ENCODE peak calls at places on chromosomes 5 and 9, in five cellular contexts. L is HepG2, W is H1, Y is HEK293T, G is GM12878. X is an unnamed sample.

GRCh38 chr9:81183763-81184162 is 505.6 kb downstream of the TLE1 start:
- DNase-seq in L (no peak), W (no peak), G (no peak), Y (no peak), X (no peak)

GRCh38 chr9:134150557-134151214 is 13.7 kb downstream of the RNU6ATAC start:
- DNase-seq in W (no peak), L (no peak), G (no peak), Y (no peak), X (no peak)

GRCh38 chr9:19431361-19432171 is 22.8 kb downstream of the ACER2 start:
- DNase-seq in L (no peak), Y (no peak), W (no peak), G (no peak), X (no peak)

GRCh38 chr5:147911427-147911826 is 5.1 kb upstream of the C5orf46 start:
- DNase-seq in G (no peak), L (no peak), W (no peak), Y (no peak), X (no peak)

GRCh38 chr5:83538788-83539535 is 67.4 kb downstream of the VCAN start:
- DNase-seq in G (peak), L (no peak), Y (no peak), W (no peak), X (no peak)

GRCh38 chr5:10913846-10914245 is 152.8 kb upstream of the DAP start:
- DNase-seq in Y (no peak), L (peak), G (no peak), W (no peak), X (no peak)

GRCh38 chr9:121286973-121287721 is 19.2 kb downstream of the GSN start:
- DNase-seq in Y (peak), G (no peak), W (peak), L (peak), X (peak)

GRCh38 chr5:121144764-121145163 is 680.7 kb downstream of the PRR16 start:
- DNase-seq in W (no peak), Y (no peak), L (no peak), G (no peak), X (no peak)

GRCh38 chr5:110757118-110757729 is 18.4 kb downstream of the SLC25A46 start:
- DNase-seq in G (no peak), L (peak), W (no peak), Y (peak), X (peak)

GRCh38 chr9:93086445-93087224 is 9.4 kb upstream of the CARD19 start:
- DNase-seq in L (no peak), Y (no peak), W (no peak), G (no peak), X (no peak)

GRCh38 chr5:756865-757345 is 27.6 kb downstream of the ZDHHC11B start:
- DNase-seq in W (no peak), Y (no peak), G (no peak), L (peak), X (no peak)

GRCh38 chr5:65721050-65721774 is 697 bp downstream of the SGTB start:
- DNase-seq in Y (peak), W (no peak), G (no peak), L (peak), X (no peak)

GRCh38 chr5:154857091-154857533 is 1.3 kb upstream of the CNOT8 start:
- DNase-seq in W (no peak), Y (no peak), G (no peak), L (no peak), X (no peak)

GRCh38 chr5:56160723-56161445 is 72.2 kb downstream of the ANKRD55 start:
- DNase-seq in G (no peak), Y (no peak), L (peak), W (no peak), X (no peak)

GRCh38 chr5:76678056-76678455 is 37.9 kb upstream of the F2R start:
- DNase-seq in G (no peak), W (no peak), Y (no peak), L (no peak), X (no peak)

GRCh38 chr9:125233678-125234077 is 7.5 kb downstream of the HSPA5 start:
- DNase-seq in Y (no peak), W (no peak), L (no peak), G (no peak), X (no peak)

GRCh38 chr9:16515879-16516289 is 354.6 kb downstream of the BNC2 start:
- DNase-seq in L (no peak), Y (no peak), G (no peak), W (peak), X (peak)

GRCh38 chr9:81902601-81903000 is 25.6 kb upstream of the SPATA31D4 start:
- DNase-seq in Y (no peak), G (no peak), L (no peak), W (no peak), X (no peak)

GRCh38 chr9:114291064-114291474 is 31.8 kb upstream of the ORM1 start:
- DNase-seq in L (peak), Y (peak), G (no peak), W (peak), X (peak)

GRCh38 chr5:95533106-95533505 is 21.7 kb downstream of the SKIC3 start:
- DNase-seq in Y (no peak), W (no peak), L (no peak), G (no peak), X (no peak)

GRCh38 chr9:117720555-117720954 is 16.4 kb downstream of the TLR4 start:
- DNase-seq in G (no peak), Y (no peak), L (no peak), W (no peak), X (no peak)

GRCh38 chr9:125884196-125884595 is 137.0 kb downstream of the PBX3 start:
- DNase-seq in W (no peak), Y (no peak), L (no peak), G (no peak), X (no peak)

GRCh38 chr5:102554728-102555127 is 55.9 kb upstream of the SLCO6A1 start:
- DNase-seq in G (no peak), L (peak), Y (peak), W (no peak), X (no peak)

GRCh38 chr5:10338996-10339903 is 14.2 kb upstream of the MARCHF6 start:
- DNase-seq in W (no peak), L (no peak), G (no peak), Y (no peak), X (no peak)

GRCh38 chr5:176894298-176894697 is 4.8 kb downstream of the HK3 start:
- DNase-seq in L (no peak), Y (no peak), G (no peak), W (no peak), X (no peak)

GRCh38 chr5:40983781-40984180 is 74.5 kb downstream of the C7 start:
- DNase-seq in W (no peak), L (no peak), Y (no peak), G (no peak), X (no peak)

GRCh38 chr5:8134609-8135008 is 265.7 kb downstream of the MTRR start:
- DNase-seq in Y (no peak), L (no peak), G (no peak), W (no peak), X (no peak)

GRCh38 chr5:143539742-143540141 is 136.3 kb upstream of the NR3C1 start:
- DNase-seq in Y (no peak), W (no peak), G (no peak), L (no peak), X (no peak)

GRCh38 chr5:135210286-135211055 is 176.4 kb upstream of the PITX1 start:
- DNase-seq in W (no peak), L (no peak), Y (no peak), G (no peak), X (no peak)

GRCh38 chr5:7844901-7845300 is 6.0 kb downstream of the CFAP90 start:
- DNase-seq in G (no peak), L (no peak), W (no peak), Y (no peak), X (no peak)

GRCh38 chr5:160508780-160509361 is 87.2 kb downstream of the PTTG1 start:
- DNase-seq in W (peak), G (peak), Y (peak), L (peak), X (peak)
- TF ChIP-seq SUZ12 in W (no peak), G (no peak), Y (no peak), L (no peak), X (no peak)

GRCh38 chr5:35454011-35454525 is 163.6 kb upstream of the SPEF2 start:
- DNase-seq in Y (no peak), G (no peak), W (no peak), L (no peak), X (no peak)
- TF ChIP-seq SUZ12 in Y (no peak), G (no peak), W (no peak), L (no peak), X (no peak)

GRCh38 chr9:13427587-13427986 is 148.1 kb upstream of the MPDZ start:
- DNase-seq in W (no peak), L (peak), Y (no peak), G (no peak), X (peak)
- TF ChIP-seq SUZ12 in W (no peak), L (no peak), Y (no peak), G (no peak), X (no peak)

GRCh38 chr9:128937310-128938165 is 9.9 kb downstream of the DOLK start:
- DNase-seq in G (no peak), Y (no peak), W (no peak), L (no peak), X (no peak)
- TF ChIP-seq SUZ12 in G (no peak), Y (no peak), W (no peak), L (no peak), X (no peak)

GRCh38 chr5:178231736-178232123 is 872 bp downstream of the PHYKPL start:
- DNase-seq in L (no peak), Y (no peak), G (no peak), W (no peak), X (no peak)
- TF ChIP-seq SUZ12 in L (no peak), Y (no peak), G (no peak), W (no peak), X (no peak)

GRCh38 chr5:124949862-124950261 is 203.4 kb upstream of the ZNF608 start:
- DNase-seq in L (no peak), G (no peak), W (no peak), Y (no peak), X (no peak)

GRCh38 chr5:124952079-124952478 is 205.6 kb upstream of the ZNF608 start:
- DNase-seq in L (no peak), Y (no peak), G (peak), W (no peak), X (no peak)

GRCh38 chr5:124951105-124951504 is 204.7 kb upstream of the ZNF608 start:
- DNase-seq in G (no peak), W (no peak), Y (no peak), L (no peak), X (no peak)

GRCh38 chr5:124952566-124952965 is 206.1 kb upstream of the ZNF608 start:
- DNase-seq in L (no peak), Y (no peak), W (no peak), G (peak), X (no peak)

DNA sequence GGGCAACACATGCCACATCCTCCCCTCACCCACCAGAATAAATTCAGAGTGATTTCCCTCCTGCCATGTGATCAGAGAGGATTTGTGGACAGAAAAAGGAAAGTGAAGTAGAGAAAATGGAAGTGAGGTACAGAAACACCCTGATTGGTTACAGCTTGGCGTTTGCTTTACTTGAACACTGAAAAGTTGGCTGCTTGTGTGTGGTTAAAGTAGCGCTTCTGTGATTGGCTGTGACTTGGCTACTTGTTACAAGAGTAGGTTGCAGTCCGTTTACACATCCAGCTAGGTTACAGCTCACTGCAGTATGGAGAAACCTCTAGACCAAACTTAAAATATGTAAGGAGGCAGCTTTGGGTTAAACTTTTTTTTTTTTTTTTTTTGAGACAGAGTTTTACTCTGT is 205.2 kb upstream of the ZNF608 start:
- DNase-seq in Y (no peak), L (no peak), G (peak), W (no peak), X (no peak)
- TF ChIP-seq SUZ12 in Y (no peak), L (no peak), G (no peak), W (no peak), X (no peak)

GRCh38 chr9:113216406-113216805 is 4.7 kb downstream of the FKBP15 start:
- DNase-seq in L (no peak), W (no peak), G (no peak), Y (no peak), X (no peak)
- TF ChIP-seq SUZ12 in L (no peak), W (no peak), G (no peak), Y (no peak), X (no peak)

DNA sequence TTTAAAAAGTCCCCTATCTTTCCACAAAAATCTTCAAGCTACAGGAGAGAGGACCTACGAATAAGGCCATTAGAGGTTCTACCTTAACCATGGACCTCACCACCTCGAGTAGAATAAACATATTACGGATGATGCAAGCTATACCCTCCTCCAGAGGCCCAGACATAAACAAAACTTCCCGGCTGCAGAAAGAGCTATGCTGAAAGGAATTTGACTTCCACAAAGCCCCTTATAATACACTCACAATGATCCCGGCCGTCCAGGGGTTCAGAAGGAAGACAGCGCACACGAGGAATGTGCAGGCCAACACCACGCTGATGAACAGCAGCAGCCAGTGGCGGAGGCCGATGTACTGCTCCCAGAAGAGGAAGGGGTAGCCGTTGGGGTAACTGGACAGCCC is 59.0 kb downstream of the PTCH1 start:
- DNase-seq in G (no peak), Y (no peak), W (no peak), L (no peak), X (no peak)
- TF ChIP-seq SUZ12 in G (no peak), Y (no peak), W (no peak), L (no peak), X (no peak)

DNA sequence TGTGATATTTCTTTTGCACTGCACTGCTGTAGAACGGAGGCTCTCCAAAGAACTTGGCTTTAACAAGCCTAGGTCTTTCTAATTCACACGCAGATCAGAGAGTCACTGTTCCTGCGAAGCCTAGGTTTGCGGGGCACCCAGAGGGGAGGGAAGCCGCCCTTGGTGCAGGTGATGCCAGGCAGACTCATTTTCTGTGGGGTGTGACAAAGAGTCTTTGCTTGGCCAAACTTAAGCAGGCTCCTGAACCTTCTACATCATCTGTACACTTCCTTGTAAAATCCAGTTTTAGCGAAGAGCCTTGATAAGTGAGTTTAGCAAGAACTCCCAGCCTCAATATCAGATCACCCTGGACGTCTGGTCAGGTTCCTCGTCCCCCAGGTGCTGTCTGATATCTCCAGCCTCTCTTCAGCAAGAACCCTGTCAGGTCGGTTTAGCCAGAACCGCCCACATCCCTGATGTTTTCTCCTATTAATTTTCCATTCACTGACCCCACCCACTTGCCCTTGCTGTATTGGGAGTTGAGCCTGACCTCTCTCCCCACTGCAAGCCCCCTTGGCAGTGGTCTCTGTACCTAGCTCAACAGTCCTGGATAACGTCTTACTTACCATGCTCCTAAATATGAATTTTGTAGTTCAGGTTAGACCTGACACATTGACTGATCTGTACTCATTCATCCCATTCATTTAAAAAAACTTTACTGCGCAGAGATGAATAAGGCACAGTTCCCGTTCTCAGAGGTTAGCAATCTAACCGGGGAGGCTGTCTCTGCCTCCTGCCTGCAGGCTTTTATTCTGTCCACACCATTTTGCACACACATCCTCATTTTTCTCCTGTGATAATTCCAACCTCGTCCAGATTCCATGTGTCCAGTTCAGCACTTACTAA is 880 bp upstream of the UBAC1 start:
- DNase-seq in L (no peak), W (no peak), G (no peak), Y (no peak), X (no peak)
- TF ChIP-seq SUZ12 in L (no peak), W (no peak), G (no peak), Y (no peak), X (no peak)